ENCODE peak calls at places on chromosomes 16 and 17, in nine cellular contexts. L is SIG-M5, R is left cardiac atrium, W is NCI-H2029, B is A549, X is lower lobe of right lung, S is CD14-positive monocyte, A is mucosa of descending colon, U is H9. J is an unnamed sample.

GRCh38 chr16:57892041-57892440 is 78.9 kb downstream of the CNGB1 start:
- DNase-seq in L (no peak), R (no peak), W (no peak), B (no peak), X (no peak), S (peak), A (no peak), U (no peak), J (no peak)

GRCh38 chr17:4205917-4206316 is 57.9 kb downstream of the ANKFY1 start:
- DNase-seq in L (no peak), R (no peak), W (no peak), B (no peak), X (no peak), S (no peak), A (no peak), U (peak), J (no peak)

GRCh38 chr16:67801889-67802288 is 4.5 kb downstream of the RANBP10 start:
- DNase-seq in L (no peak), R (no peak), W (no peak), B (no peak), X (no peak), S (no peak), A (no peak), U (no peak), J (peak)

GRCh38 chr17:75242461-75243042 is 18.9 kb downstream of the GGA3 start:
- DNase-seq in L (no peak), R (no peak), W (no peak), B (no peak), X (no peak), S (no peak), A (peak), U (no peak), J (no peak)

GRCh38 chr16:16025214-16025968 is 76.0 kb downstream of the ABCC1 start:
- DNase-seq in L (no peak), R (peak), W (no peak), B (peak), X (no peak), S (no peak), A (peak), U (no peak), J (peak)

GRCh38 chr17:45190503-45191282 is 29.0 kb downstream of the HEXIM2 start:
- DNase-seq in L (no peak), R (no peak), W (no peak), B (no peak), X (no peak), S (no peak), A (no peak), U (no peak), J (no peak)

GRCh38 chr17:77460514-77461046 is 319.8 kb downstream of the SEC14L1 start:
- DNase-seq in L (no peak), R (no peak), W (peak), B (no peak), X (no peak), S (no peak), A (no peak), U (no peak), J (no peak)

GRCh38 chr16:54873081-54873480 is 57.6 kb upstream of the IRX5 start:
- DNase-seq in L (no peak), R (no peak), W (no peak), B (no peak), X (no peak), S (no peak), A (no peak), U (no peak), J (no peak)

GRCh38 chr16:9077001-9077809 is 14.2 kb upstream of the HAPSTR1 start:
- DNase-seq in L (peak), R (no peak), W (no peak), B (no peak), X (no peak), S (no peak), A (no peak), U (no peak), J (no peak)

GRCh38 chr17:82302991-82303943 is 14.1 kb downstream of the CD7 start:
- DNase-seq in L (no peak), R (no peak), W (no peak), B (no peak), X (no peak), S (no peak), A (no peak), U (no peak), J (peak)

GRCh38 chr16:24568392-24568791 is 29.0 kb downstream of the RBBP6 start:
- DNase-seq in L (no peak), R (no peak), W (no peak), B (no peak), X (no peak), S (no peak), A (no peak), U (no peak), J (no peak)

GRCh38 chr17:33163827-33164555 is 129.1 kb downstream of the ASIC2 start:
- DNase-seq in L (no peak), R (no peak), W (no peak), B (no peak), X (no peak), S (no peak), A (no peak), U (no peak), J (no peak)

GRCh38 chr16:86517652-86518258 is 7.4 kb downstream of the FOXF1 start:
- DNase-seq in L (no peak), R (peak), W (no peak), B (peak), X (no peak), S (no peak), A (peak), U (peak), J (no peak)

J was measured in naive thymus-derived CD4-positive, alpha-beta T cell.